ENCODE peak calls at places on chromosomes 1 and 21, in eight cellular contexts. P is cardiac muscle cell, E is choroid plexus epithelial cell, A is thoracic aorta, O is BJ, K is Panc1, V is mucosa of descending colon, Z is IMR-90. X is an unnamed sample.

GRCh38 chr1:117034791-117035290 is 25.3 kb upstream of the TTF2 start:
- DNase-seq in P (no peak), E (no peak), A (no peak), V (no peak), Z (no peak), O (no peak), K (no peak), X (no peak)

GRCh38 chr1:176903474-176903873 is 261.0 kb downstream of the ASTN1 start:
- DNase-seq in O (no peak), K (no peak), A (no peak), V (no peak), P (peak; percentile 34), Z (peak; percentile 37), E (peak; percentile 25), X (no peak)

GRCh38 chr1:180177931-180178330 is 23.3 kb downstream of the QSOX1 start:
- DNase-seq in K (no peak), Z (no peak), P (no peak), V (peak; percentile 14), E (no peak), O (no peak), A (no peak), X (no peak)

GRCh38 chr1:212607206-212607923 is 1.2 kb upstream of the ATF3 start:
- DNase-seq in P (peak; percentile 42), K (no peak), V (peak; percentile 73), A (no peak), Z (no peak), E (no peak), O (no peak), X (no peak)

GRCh38 chr21:44751799-44752636 is 40.6 kb upstream of the TSPEAR start:
- DNase-seq in K (no peak), V (no peak), P (no peak), E (no peak), A (no peak), Z (no peak), O (no peak), X (no peak)

GRCh38 chr1:72341661-72342060 is 59.3 kb upstream of the NEGR1 start:
- DNase-seq in O (no peak), P (no peak), E (no peak), Z (peak; percentile 11), K (no peak), A (no peak), V (no peak), X (no peak)

GRCh38 chr1:236773919-236774318 is 21.2 kb upstream of the MTR start:
- DNase-seq in K (no peak), O (no peak), P (no peak), A (no peak), E (no peak), V (no peak), Z (no peak), X (no peak)

GRCh38 chr1:204863024-204863423 is 7.6 kb upstream of the NFASC start:
- DNase-seq in O (no peak), V (no peak), K (no peak), P (peak; percentile 56), E (no peak), Z (no peak), A (no peak), X (no peak)

GRCh38 chr1:94068096-94068830 is 52.7 kb downstream of the ABCA4 start:
- DNase-seq in A (no peak), K (peak; percentile 85), O (no peak), Z (peak; percentile 76), E (peak; percentile 69), V (no peak), P (no peak), X (no peak)

GRCh38 chr1:214445201-214445600 is 106.2 kb downstream of the PTPN14 start:
- DNase-seq in P (no peak), V (no peak), O (no peak), K (no peak), E (no peak), Z (no peak), A (no peak), X (no peak)

GRCh38 chr1:214444159-214444939 is 107.1 kb downstream of the PTPN14 start:
- DNase-seq in O (no peak), Z (no peak), P (no peak), K (no peak), A (no peak), E (no peak), V (no peak), X (no peak)

GRCh38 chr1:214447557-214447871 is 103.9 kb downstream of the PTPN14 start:
- DNase-seq in K (no peak), A (no peak), P (no peak), Z (no peak), O (no peak), E (no peak), V (no peak), X (peak; percentile 35)

GRCh38 chr1:214446772-214447556 is 104.4 kb downstream of the PTPN14 start:
- DNase-seq in P (no peak), V (no peak), E (peak; percentile 84), Z (peak; percentile 93), O (peak; percentile 62), K (peak; percentile 85), A (no peak), X (peak; percentile 82)

GRCh38 chr1:214445846-214446614 is 105.4 kb downstream of the PTPN14 start:
- DNase-seq in P (no peak), O (peak; percentile 91), V (no peak), A (no peak), K (no peak), Z (peak; percentile 96), E (peak; percentile 66), X (peak; percentile 89)
- H3K4me3 ChIP-seq in P (no peak overlapping the region), O (no peak overlapping the region), V (no peak overlapping the region), A (no peak overlapping the region), K (no peak overlapping the region), Z (no peak overlapping the region), E (no peak overlapping the region), X (no peak overlapping the region)

GRCh38 chr1:228039504-228039903 is 32.7 kb downstream of the WNT3A start:
- DNase-seq in Z (no peak), K (no peak), P (no peak), O (no peak), A (no peak), V (no peak), E (no peak), X (no peak)

GRCh38 chr1:228041316-228041715 is 34.5 kb downstream of the WNT3A start:
- DNase-seq in A (no peak), E (no peak), Z (no peak), O (no peak), V (no peak), P (no peak), K (no peak), X (no peak)

GRCh38 chr1:228039006-228039481 is 32.2 kb downstream of the WNT3A start:
- DNase-seq in P (no peak), A (no peak), K (no peak), E (no peak), O (no peak), Z (no peak), V (no peak), X (no peak)

GRCh38 chr1:228038387-228039005 is 31.7 kb downstream of the WNT3A start:
- DNase-seq in E (no peak), A (no peak), O (no peak), K (no peak), V (peak; percentile 8), P (no peak), Z (no peak), X (no peak)

GRCh38 chr1:228039986-228040385 is 33.2 kb downstream of the WNT3A start:
- DNase-seq in P (no peak), V (no peak), O (no peak), Z (no peak), A (no peak), E (no peak), K (no peak), X (no peak)
- H3K4me3 ChIP-seq in P (no peak overlapping the region), V (no peak overlapping the region), O (no peak overlapping the region), Z (no peak overlapping the region), A (no peak overlapping the region), E (no peak overlapping the region), K (no peak overlapping the region), X (no peak overlapping the region)

GRCh38 chr1:206685749-206686485 is 1.2 kb downstream of the MAPKAPK2 start:
- DNase-seq in E (peak; percentile 77), V (peak; percentile 72), P (peak; percentile 88), K (no peak), O (peak; percentile 19), A (no peak), Z (peak; percentile 80), X (no peak)

GRCh38 chr1:206690516-206690915 is 5.8 kb downstream of the MAPKAPK2 start:
- DNase-seq in E (no peak), P (no peak), K (no peak), O (no peak), V (no peak), Z (no peak), A (no peak), X (no peak)

GRCh38 chr1:206686486-206687249 is 2.0 kb downstream of the MAPKAPK2 start:
- DNase-seq in P (no peak), E (no peak), K (no peak), Z (no peak), A (no peak), O (no peak), V (no peak), X (no peak)

GRCh38 chr1:206687251-206687914 is 2.7 kb downstream of the MAPKAPK2 start:
- DNase-seq in V (no peak), P (no peak), A (no peak), O (no peak), K (no peak), E (no peak), Z (no peak), X (no peak)

DNA sequence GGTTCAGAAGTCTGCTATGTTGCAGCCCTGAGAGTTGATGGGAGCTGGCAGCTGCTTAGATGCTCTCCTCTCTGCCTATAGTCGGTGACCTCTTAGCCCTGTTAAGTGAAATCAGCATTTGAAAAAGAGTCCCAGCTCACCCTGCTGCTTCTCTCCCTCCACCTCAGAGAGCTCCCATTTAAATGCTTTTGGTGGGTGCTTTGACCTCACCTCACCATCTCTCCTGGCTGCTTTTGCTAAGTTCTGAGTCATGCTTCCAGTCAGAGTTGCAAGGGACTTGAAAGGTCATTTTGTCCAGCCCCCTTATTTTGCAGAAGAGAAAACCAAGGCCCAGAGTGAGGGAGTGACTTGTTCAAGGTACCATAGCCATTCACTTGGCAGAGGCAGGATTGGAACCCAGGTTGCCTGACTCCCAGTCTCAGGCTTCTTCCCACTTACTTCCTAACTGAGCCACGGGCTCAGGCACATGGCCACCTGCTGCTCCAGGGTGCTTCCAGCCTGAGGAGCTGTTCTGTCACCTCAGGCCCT is 3.3 kb downstream of the MAPKAPK2 start:
- DNase-seq in K (no peak), V (no peak), Z (peak; percentile 67), E (peak; percentile 55), O (no peak), P (no peak), A (no peak), X (no peak)
- H3K4me3 ChIP-seq in K (no peak overlapping the region), V (no peak overlapping the region), Z (no peak overlapping the region), E (peak overlapping the region; percentile 86), O (peak overlapping the region; percentile 5), P (peak overlapping the region; percentile 91), A (peak overlapping the region; percentile 83), X (peak overlapping the region; percentile 75)

DNA sequence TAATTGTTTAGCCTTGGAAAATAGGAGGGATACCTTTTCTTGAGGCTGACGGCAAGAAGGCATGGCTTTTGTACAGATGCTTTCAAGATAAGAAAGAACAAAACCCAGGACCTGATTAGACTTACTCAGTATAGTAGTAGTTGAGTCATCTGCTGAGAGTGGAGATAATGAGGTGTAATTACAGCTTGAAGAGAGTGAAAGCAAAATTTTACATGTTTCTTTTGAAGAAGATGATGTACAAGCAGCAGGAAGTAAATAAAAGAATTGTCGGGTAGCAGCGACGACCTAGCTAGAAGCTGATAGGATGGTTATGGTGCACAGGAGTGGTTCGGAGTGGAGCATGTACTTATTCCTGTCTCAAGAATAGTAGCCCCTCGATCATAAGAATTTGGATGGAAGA is 6.6 kb downstream of the ANGPTL1 start:
- DNase-seq in O (no peak), V (no peak), Z (peak; percentile 10), P (no peak), A (no peak), E (no peak), K (no peak), X (no peak)
- H3K4me3 ChIP-seq in O (no peak overlapping the region), V (no peak overlapping the region), Z (no peak overlapping the region), P (no peak overlapping the region), A (no peak overlapping the region), E (no peak overlapping the region), K (no peak overlapping the region), X (no peak overlapping the region)